ENCODE peak calls at places on chromosomes 13 and 19, in four cellular contexts. V is neuronal stem cell, G is mesenchymal stem cell, S is H9. B is an unnamed sample.
A peak's percentile ranks its signal among the peaks of the same experiment; 100 is the strongest.

GRCh38 chr19:35348909-35349611 is 1.4 kb downstream of the FFAR1 start:
- DNase-seq in S (peak; percentile 37), G (no peak), V (no peak), B (no peak)

GRCh38 chr13:113585828-113586355 is 1.3 kb downstream of the TFDP1 start:
- DNase-seq in S (no peak), G (no peak), V (no peak), B (no peak)

GRCh38 chr19:801030-801860 is 4.0 kb downstream of the PTBP1 start:
- DNase-seq in G (no peak), V (no peak), S (no peak), B (no peak)

GRCh38 chr19:40682431-40682964 is 8.0 kb downstream of the NUMBL start:
- DNase-seq in S (no peak), V (no peak), G (no peak), B (no peak)

GRCh38 chr19:12284226-12284625 is 10.5 kb downstream of the ZNF44 start:
- DNase-seq in G (no peak), V (no peak), S (no peak), B (no peak)

GRCh38 chr13:100394005-100394695 is 194.4 kb downstream of the GGACT start:
- DNase-seq in S (no peak), V (no peak), G (peak; percentile 84), B (peak; percentile 92)

GRCh38 chr19:43767316-43767715 is 12.6 kb upstream of the SMG9 start:
- DNase-seq in G (no peak), S (no peak), V (no peak), B (no peak)

GRCh38 chr13:110944121-110944967 is 29.5 kb upstream of the ANKRD10 start:
- DNase-seq in S (peak; percentile 57), V (no peak), G (peak; percentile 75), B (peak; percentile 69)

GRCh38 chr19:28504727-28505126 is 708.2 kb downstream of the UQCRFS1 start:
- DNase-seq in V (no peak), S (no peak), G (no peak), B (no peak)

GRCh38 chr13:86729206-86729605 is 930.0 kb upstream of the SLITRK6 start:
- DNase-seq in G (no peak), S (no peak), V (no peak), B (no peak)

GRCh38 chr19:16327501-16327900 is 2.9 kb downstream of the KLF2 start:
- DNase-seq in V (no peak), G (no peak), S (no peak), B (no peak)

GRCh38 chr19:28403698-28404099 is 809.3 kb downstream of the UQCRFS1 start:
- DNase-seq in V (no peak), S (no peak), G (no peak), B (no peak)

GRCh38 chr13:113854238-113855011 is 9.5 kb downstream of the GAS6 start:
- DNase-seq in V (no peak), S (peak; percentile 29), G (peak; percentile 82), B (peak; percentile 81)

GRCh38 chr19:18730885-18731513 is 47.5 kb downstream of the CRTC1 start:
- DNase-seq in V (no peak), G (no peak), S (no peak), B (no peak)

GRCh38 chr13:31556376-31556775 is 182.9 kb upstream of the RXFP2 start:
- DNase-seq in G (peak; percentile 9), V (no peak), S (no peak), B (peak; percentile 2)

GRCh38 chr19:18460900-18461299 is 23.0 kb upstream of the ISYNA1 start:
- DNase-seq in G (no peak), V (no peak), S (no peak), B (no peak)

GRCh38 chr19:50780753-50781480 is 9.3 kb upstream of the ACP4 start:
- DNase-seq in V (no peak), S (no peak), G (no peak), B (no peak)

GRCh38 chr13:99982021-99982740 is 597 bp downstream of the ZIC2 start:
- DNase-seq in V (no peak), G (no peak), S (no peak), B (no peak)

GRCh38 chr19:17680235-17680722 is 7.9 kb downstream of the UNC13A start:
- DNase-seq in V (no peak), G (peak; percentile 96), S (peak; percentile 52), B (peak; percentile 62)

GRCh38 chr19:49150106-49150943 is 4.9 kb downstream of the HRC start:
- DNase-seq in V (peak; percentile 90), G (peak; percentile 91), S (peak; percentile 89), B (peak; percentile 65)

GRCh38 chr13:43009506-43009905 is 13.9 kb upstream of the DNAJC15 start:
- DNase-seq in S (no peak), V (no peak), G (no peak), B (peak; percentile 60)

GRCh38 chr19:23999821-24000610 is 85.3 kb downstream of the ZNF726 start:
- DNase-seq in S (no peak), V (no peak), G (no peak), B (no peak)

GRCh38 chr13:110869231-110869804 is 45.6 kb downstream of the ANKRD10 start:
- DNase-seq in S (no peak), V (no peak), G (no peak), B (no peak)

GRCh38 chr13:112083971-112084370 is 17.0 kb downstream of the SOX1 start:
- DNase-seq in G (no peak), S (no peak), V (no peak), B (no peak)

GRCh38 chr13:59774511-59774911 is 389.2 kb downstream of the DIAPH3 start:
- DNase-seq in G (peak; percentile 70), S (no peak), V (peak; percentile 17), B (peak; percentile 77)

DNA sequence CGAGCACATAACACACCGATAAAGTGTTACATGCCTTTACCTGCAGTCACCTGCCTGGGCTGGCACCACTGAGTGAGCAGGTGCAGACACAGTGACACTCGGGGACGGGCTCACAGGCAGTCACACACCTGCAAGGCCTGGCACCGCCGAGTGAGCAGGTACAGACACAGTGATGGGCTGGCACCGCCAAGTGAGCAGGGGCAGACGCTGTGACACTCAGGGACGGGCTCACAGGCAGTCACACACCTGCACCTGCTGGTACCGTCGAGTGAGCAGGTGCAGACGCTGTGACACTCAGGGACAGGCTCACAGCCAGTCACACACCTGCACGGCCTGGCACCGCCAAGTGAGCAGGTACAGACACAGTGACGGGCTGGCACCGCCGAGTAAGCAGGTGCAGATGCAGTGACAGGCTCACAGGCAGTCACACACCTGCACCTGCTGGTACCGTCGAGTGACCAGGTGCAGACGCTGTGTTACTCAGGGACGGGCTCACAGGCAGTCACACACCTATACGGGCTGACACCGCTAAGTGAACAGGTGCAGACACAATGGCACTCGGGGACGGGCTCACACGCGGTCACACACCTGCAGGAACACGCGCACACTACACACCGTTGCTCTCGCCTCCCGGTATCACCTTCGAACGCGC is 470 bp downstream of the ZNF835 start:
- DNase-seq in V (peak; percentile 6), G (no peak), S (no peak), B (no peak)
- H3K14ac ChIP-seq in V (peak overlapping the region; percentile 96), G (no peak overlapping the region), S (no peak overlapping the region), B (no peak overlapping the region)

GRCh38 chr19:47531640-47532387 is 17.0 kb upstream of the NAPA start:
- DNase-seq in V (no peak), G (no peak), S (no peak), B (no peak)
- H3K14ac ChIP-seq in V (no peak overlapping the region), G (no peak overlapping the region), S (no peak overlapping the region), B (no peak overlapping the region)

DNA sequence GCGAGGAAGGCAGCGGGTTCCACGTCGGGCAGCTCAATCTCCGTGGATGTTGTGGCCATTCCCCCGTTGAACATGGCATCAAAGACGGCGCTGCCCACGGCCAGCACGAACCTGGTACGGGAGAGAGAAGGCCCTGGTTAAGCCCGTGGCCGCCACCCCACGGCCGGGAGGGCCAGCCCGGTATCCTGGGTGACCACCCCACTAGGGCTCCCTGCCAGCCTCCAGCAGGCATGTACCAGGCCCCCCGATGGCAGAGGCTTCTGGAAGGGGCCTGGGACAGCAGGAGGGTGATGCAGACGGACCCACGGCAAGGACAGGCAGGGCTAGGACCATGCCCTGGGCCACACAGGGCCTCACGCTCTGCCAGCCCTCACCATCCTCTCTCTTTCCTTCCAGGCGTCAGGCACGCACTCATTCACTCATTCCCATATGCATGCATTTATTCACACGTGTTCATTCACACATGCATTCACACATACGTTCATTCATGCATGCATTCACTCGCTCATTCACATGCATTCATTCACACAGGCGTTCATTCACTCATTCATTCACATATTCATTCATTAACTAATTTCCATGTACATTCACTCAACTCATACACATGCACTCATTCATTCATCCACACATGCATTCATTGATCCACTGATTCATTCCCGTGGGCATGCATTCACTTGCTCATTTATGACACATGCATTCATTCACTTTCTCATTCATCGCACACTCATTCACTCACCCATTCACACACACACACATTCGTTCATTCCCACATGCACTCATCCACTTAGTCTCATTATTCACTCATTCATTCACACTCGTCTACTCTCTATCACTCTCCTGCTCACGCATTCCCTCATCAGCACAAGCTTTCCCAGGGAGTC is 17.9 kb downstream of the BTBD2 start:
- DNase-seq in V (no peak), S (no peak), G (no peak), B (no peak)
- H3K14ac ChIP-seq in V (no peak overlapping the region), S (no peak overlapping the region), G (no peak overlapping the region), B (no peak overlapping the region)

GRCh38 chr13:65293530-65294198 is 1936.5 kb downstream of the PCDH9 start:
- DNase-seq in G (no peak), V (no peak), S (no peak), B (no peak)

GRCh38 chr13:65287405-65287804 is 1942.7 kb downstream of the PCDH9 start:
- DNase-seq in S (no peak), V (no peak), G (no peak), B (no peak)

GRCh38 chr13:65292488-65292901 is 1937.6 kb downstream of the PCDH9 start:
- DNase-seq in S (peak; percentile 28), G (peak; percentile 79), V (no peak), B (peak; percentile 86)
- H3K14ac ChIP-seq in S (no peak overlapping the region), G (no peak overlapping the region), V (no peak overlapping the region), B (no peak overlapping the region)

B was measured in IMR-90.